ENCODE peak calls at places on chromosomes 3 and 15, in eight cellular contexts. W is frontal cortex, L is AG08395, R is heart right ventricle, S is NCI-H460, B is T follicular helper cell, N is NCI-H69, D is globus pallidus. Z is an unnamed sample.

GRCh38 chr15:91866371-91866905 is 12.9 kb downstream of the SLCO3A1 start:
- DNase-seq in W (no peak), L (no peak), R (peak), S (no peak), B (no peak), N (no peak), D (no peak), Z (no peak)

GRCh38 chr3:156643729-156644389 is 30.5 kb upstream of the TIPARP start:
- DNase-seq in W (peak), L (no peak), R (no peak), S (no peak), B (no peak), N (peak), D (no peak), Z (no peak)

GRCh38 chr3:197807969-197808587 is 17.0 kb downstream of the LRCH3 start:
- DNase-seq in W (no peak), L (peak), R (no peak), S (no peak), B (no peak), N (no peak), D (no peak), Z (no peak)

GRCh38 chr3:16604433-16604832 is 790 bp downstream of the DAZL start:
- DNase-seq in W (no peak), L (no peak), R (no peak), S (no peak), B (no peak), N (no peak), D (no peak), Z (no peak)

GRCh38 chr3:157120071-157120892 is 39.7 kb downstream of the CCNL1 start:
- DNase-seq in W (no peak), L (no peak), R (no peak), S (no peak), B (no peak), N (no peak), D (no peak), Z (no peak)

GRCh38 chr3:182436547-182436946 is 356.8 kb upstream of the ATP11B start:
- DNase-seq in W (no peak), L (no peak), R (no peak), S (no peak), B (no peak), N (peak), D (no peak), Z (no peak)

GRCh38 chr3:158908187-158908762 is 106.4 kb downstream of the MFSD1 start:
- DNase-seq in W (no peak), L (no peak), R (no peak), S (no peak), B (no peak), N (peak), D (no peak), Z (no peak)

GRCh38 chr15:92123848-92124631 is 269.6 kb upstream of the ST8SIA2 start:
- DNase-seq in W (peak), L (no peak), R (no peak), S (no peak), B (no peak), N (no peak), D (peak), Z (no peak)

GRCh38 chr15:98142584-98142983 is 182.1 kb downstream of the ARRDC4 start:
- DNase-seq in W (no peak), L (no peak), R (no peak), S (no peak), B (no peak), N (no peak), D (no peak), Z (no peak)

GRCh38 chr3:119636194-119636593 is 24.2 kb downstream of the POPDC2 start:
- DNase-seq in W (no peak), L (no peak), R (no peak), S (no peak), B (no peak), N (no peak), D (no peak), Z (no peak)

GRCh38 chr3:128489860-128490649 is 2.9 kb downstream of the GATA2 start:
- DNase-seq in W (no peak), L (peak), R (no peak), S (no peak), B (no peak), N (peak), D (no peak), Z (no peak)